ENCODE peak calls at places on chromosome 21, in seven cellular contexts. F is astrocyte of the spinal cord; O is SJSA1; K is body of pancreas; H is cardiac fibroblast; S is GM10248; X is activated effector memory CD4-positive, alpha-beta T cell treated with anti-CD3 and anti-CD28 coated beads, Interleukin-2, amount 50 U/mL, for 16 hours. Q is an unnamed sample.

GRCh38 chr21:34280987-34281386 is 82.8 kb upstream of the KCNE2 start:
- DNase-seq in X (no peak), F (no peak), S (no peak), K (no peak), O (no peak), H (no peak), Q (no peak)

GRCh38 chr21:28758042-28758882 is 234.4 kb downstream of the LTN1 start:
- DNase-seq in S (no peak), K (no peak), F (no peak), X (no peak), O (no peak), H (peak; percentile 29), Q (no peak)

GRCh38 chr21:14836950-14837349 is 227.8 kb downstream of the NRIP1 start:
- DNase-seq in F (peak; percentile 19), O (no peak), H (no peak), X (no peak), K (no peak), S (no peak), Q (no peak)

GRCh38 chr21:44815225-44815624 is 2.6 kb downstream of the SUMO3 start:
- DNase-seq in H (no peak), F (no peak), K (no peak), S (no peak), O (no peak), X (no peak), Q (peak; percentile 63)

GRCh38 chr21:44547656-44548331 is 3.5 kb downstream of the KRTAP10-2 start:
- DNase-seq in X (peak; percentile 68), O (no peak), H (no peak), K (no peak), S (no peak), F (no peak), Q (no peak)

GRCh38 chr21:28256420-28256831 is 736.3 kb downstream of the LTN1 start:
- DNase-seq in X (no peak), S (no peak), O (no peak), H (peak; percentile 32), F (no peak), K (no peak), Q (no peak)

GRCh38 chr21:33670076-33670475 is 27.8 kb downstream of the ITSN1 start:
- DNase-seq in F (no peak), X (no peak), O (no peak), H (no peak), S (no peak), K (no peak), Q (no peak)

GRCh38 chr21:36419996-36420395 is 34.8 kb downstream of the CHAF1B start:
- DNase-seq in S (peak; percentile 86), O (peak; percentile 45), H (peak; percentile 95), F (peak; percentile 90), X (peak; percentile 70), K (peak; percentile 83), Q (peak; percentile 91)

GRCh38 chr21:32137266-32137665 is 141.6 kb downstream of the MIS18A start:
- DNase-seq in K (no peak), X (no peak), O (no peak), F (no peak), H (no peak), S (no peak), Q (no peak)

GRCh38 chr21:26127918-26128317 is 42.7 kb downstream of the APP start:
- DNase-seq in S (no peak), H (peak; percentile 37), F (peak; percentile 53), K (no peak), X (no peak), O (peak; percentile 76), Q (no peak)

GRCh38 chr21:34073749-34074282 is 438 bp downstream of the MRPS6 start:
- DNase-seq in O (peak; percentile 11), S (peak; percentile 51), F (no peak), H (peak; percentile 41), K (peak; percentile 36), X (peak; percentile 85), Q (peak; percentile 84)

GRCh38 chr21:44449473-44450363 is 5.6 kb upstream of the LRRC3 start:
- DNase-seq in S (no peak), K (peak; percentile 6), X (peak; percentile 53), F (no peak), O (no peak), H (no peak), Q (peak; percentile 70)

GRCh38 chr21:39281853-39282252 is 31.6 kb downstream of the BRWD1 start:
- DNase-seq in H (no peak), X (no peak), O (no peak), K (no peak), S (no peak), F (no peak), Q (no peak)

GRCh38 chr21:31505975-31506374 is 153.5 kb upstream of the SOD1 start:
- DNase-seq in K (no peak), F (no peak), X (no peak), H (no peak), S (no peak), O (no peak), Q (no peak)

GRCh38 chr21:31342328-31342727 is 1.7 kb downstream of the TIAM1 start:
- DNase-seq in X (no peak), S (no peak), H (no peak), K (no peak), O (no peak), F (no peak), Q (no peak)

GRCh38 chr21:32921632-32922230 is 104.0 kb upstream of the OLIG2 start:
- DNase-seq in X (peak; percentile 79), H (no peak), K (no peak), O (no peak), F (no peak), S (peak; percentile 29), Q (no peak)

GRCh38 chr21:35933466-35933865 is 126.9 kb downstream of the SETD4 start:
- DNase-seq in F (peak; percentile 87), O (peak; percentile 74), X (no peak), K (no peak), H (peak; percentile 83), S (no peak), Q (no peak)

GRCh38 chr21:20737227-20737626 is 261.0 kb upstream of the NCAM2 start:
- DNase-seq in X (no peak), S (no peak), O (no peak), F (no peak), K (no peak), H (no peak), Q (no peak)

GRCh38 chr21:35309316-35309715 is 260.2 kb upstream of the RUNX1 start:
- DNase-seq in K (no peak), H (no peak), F (peak; percentile 72), O (no peak), X (no peak), S (no peak), Q (no peak)

GRCh38 chr21:34548782-34549376 is 36.9 kb upstream of the KCNE1 start:
- DNase-seq in F (no peak), S (no peak), X (no peak), O (no peak), H (no peak), K (no peak), Q (no peak)